ENCODE peak calls at places on chromosomes 4 and X, in eight cellular contexts. K, P, L, Y, R, V, B and E are unnamed samples.

GRCh38 chr4:101155368-101155767 is 192.0 kb downstream of the PPP3CA start:
- DNase-seq in Y (peak; percentile 8), L (peak; percentile 74), R (no peak), P (peak; percentile 78), K (no peak), V (peak; percentile 72), B (no peak), E (no peak)

GRCh38 chrX:136665258-136665900 is 17.4 kb downstream of the CD40LG start:
- DNase-seq in V (no peak), K (no peak), L (no peak), Y (no peak), B (no peak), R (no peak), P (no peak), E (no peak)

GRCh38 chrX:152020895-152021294 is 46.4 kb upstream of the GABRE start:
- DNase-seq in Y (no peak), B (no peak), K (no peak), R (no peak), L (peak; percentile 36), V (no peak), P (peak; percentile 5), E (no peak)

GRCh38 chr4:78237360-78237759 is 180.2 kb downstream of the FRAS1 start:
- DNase-seq in V (no peak), P (no peak), K (no peak), R (no peak), Y (no peak), B (no peak), L (no peak), E (no peak)

GRCh38 chr4:180521181-180521580 is 1722.0 kb upstream of the TENM3 start:
- DNase-seq in L (peak; percentile 76), B (no peak), P (peak; percentile 80), K (no peak), V (no peak), Y (no peak), R (no peak), E (no peak)

GRCh38 chrX:10062352-10062751 is 94.4 kb upstream of the CLCN4 start:
- DNase-seq in R (no peak), B (no peak), P (no peak), L (no peak), V (no peak), K (no peak), Y (no peak), E (no peak)

GRCh38 chrX:69079278-69079677 is 86.0 kb downstream of the PJA1 start:
- DNase-seq in Y (no peak), V (no peak), R (no peak), L (no peak), B (no peak), P (no peak), K (no peak), E (no peak)

GRCh38 chrX:40314070-40314469 is 216.3 kb upstream of the BCOR start:
- DNase-seq in R (no peak), L (no peak), B (no peak), V (no peak), P (no peak), Y (no peak), K (no peak), E (no peak)

GRCh38 chrX:32483534-32484136 is 727.7 kb downstream of the DMD start:
- DNase-seq in K (no peak), R (no peak), V (peak; percentile 13), L (no peak), B (no peak), P (no peak), Y (no peak), E (no peak)

GRCh38 chrX:10579753-10580060 is 40.7 kb downstream of the MID1 start:
- DNase-seq in V (peak; percentile 28), Y (peak; percentile 84), P (no peak), B (no peak), K (no peak), R (no peak), L (peak; percentile 71), E (no peak)

GRCh38 chr4:152609460-152609859 is 70.3 kb downstream of the TMEM154 start:
- DNase-seq in P (no peak), B (no peak), K (no peak), R (no peak), L (no peak), V (no peak), Y (no peak), E (no peak)

GRCh38 chrX:12610079-12610478 is 181.1 kb upstream of the PRPS2 start:
- DNase-seq in Y (no peak), P (peak; percentile 98), L (peak; percentile 87), V (no peak), B (no peak), K (no peak), R (no peak), E (no peak)

GRCh38 chr4:141133146-141134006 is at the start of gene RNF150:
- DNase-seq in P (peak; percentile 63), L (peak; percentile 92), Y (peak; percentile 79), R (peak; percentile 84), B (peak; percentile 72), K (peak; percentile 67), V (peak; percentile 97), E (peak; percentile 82)

GRCh38 chrX:117990438-117990837 is 126.2 kb downstream of the KLHL13 start:
- DNase-seq in K (no peak), Y (no peak), B (no peak), R (no peak), L (peak; percentile 75), V (peak; percentile 50), P (peak; percentile 85), E (no peak)

DNA sequence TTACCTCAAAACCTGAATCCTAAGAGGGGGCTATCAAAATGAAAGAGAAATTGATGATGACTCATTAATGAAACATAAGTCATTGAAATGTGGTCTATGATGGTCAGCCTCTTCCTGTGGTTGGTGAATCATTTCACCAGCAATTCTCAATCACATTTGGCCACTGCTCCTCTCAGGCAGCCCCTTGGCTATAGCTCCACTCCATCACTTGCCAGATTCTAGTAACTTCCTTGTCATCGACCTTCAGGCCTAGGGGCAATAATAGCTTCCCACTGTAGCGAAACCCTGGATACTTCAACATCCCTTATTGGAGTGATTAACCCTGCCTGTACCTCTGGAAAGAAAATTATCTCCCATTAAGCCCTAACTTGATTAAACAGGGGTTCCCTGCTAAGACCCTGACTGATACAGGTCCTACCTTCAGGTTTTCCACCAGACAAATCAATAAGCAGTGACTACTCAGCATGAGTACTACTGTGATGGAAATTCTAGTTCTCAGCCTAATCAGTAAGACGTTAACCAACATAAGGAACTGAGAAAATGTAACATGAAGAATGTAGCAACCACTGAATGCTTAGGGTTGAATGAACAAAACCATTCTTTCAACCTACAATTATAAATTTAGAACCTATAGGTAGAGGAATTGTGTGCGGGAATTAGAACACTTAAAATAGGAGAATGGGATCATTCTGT is 30.4 kb downstream of the ADH7 start:
- DNase-seq in Y (peak; percentile 29), R (no peak), V (peak; percentile 75), K (peak; percentile 47), P (peak; percentile 92), B (no peak), L (peak; percentile 96), E (no peak)
- H3K4me3 ChIP-seq in Y (no peak overlapping the region), R (no peak overlapping the region), V (peak overlapping the region; percentile 61), K (no peak overlapping the region), P (no peak overlapping the region), B (no peak overlapping the region), L (no peak overlapping the region), E (no peak overlapping the region)

DNA sequence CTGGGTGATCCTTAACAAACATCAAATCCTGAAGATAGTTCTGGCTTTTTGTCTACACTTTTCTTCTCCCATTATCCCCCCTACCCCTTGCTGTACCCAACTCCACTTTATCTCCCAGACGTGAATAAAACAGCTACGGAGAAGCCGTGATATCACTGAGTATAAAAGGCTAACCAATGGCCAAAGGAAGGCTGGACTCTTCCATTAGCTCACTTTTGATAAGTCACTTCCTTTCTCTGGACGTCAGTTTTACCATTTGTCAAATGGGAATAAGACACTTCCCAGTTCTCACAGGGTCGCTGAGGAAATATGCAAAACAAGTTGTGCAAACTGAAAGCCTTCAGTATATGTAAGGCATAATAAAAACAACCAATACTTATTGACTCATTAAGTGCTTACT is 38.6 kb upstream of the EDA2R start:
- DNase-seq in L (peak; percentile 39), P (peak; percentile 8), V (peak; percentile 10), Y (peak; percentile 1), K (no peak), R (no peak), B (no peak), E (no peak)
- H3K9me3 ChIP-seq in L (no peaks in the 10 kb centered on the region), P (no peaks in the 10 kb centered on the region), V (no peaks in the 10 kb centered on the region), Y (no peaks in the 10 kb centered on the region), K (no peaks in the 10 kb centered on the region), R (no peaks in the 10 kb centered on the region), B (no peaks in the 10 kb centered on the region), E (no peaks in the 10 kb centered on the region)

GRCh38 chrX:108734426-108734825 is 1.9 kb downstream of the IRS4 start:
- DNase-seq in R (no peak), P (no peak), B (no peak), L (no peak), Y (no peak), K (no peak), V (no peak), E (no peak)
- H3K4me3 ChIP-seq in R (no peak overlapping the region), P (no peak overlapping the region), B (no peak overlapping the region), L (no peak overlapping the region), Y (no peak overlapping the region), K (no peak overlapping the region), V (no peak overlapping the region), E (no peak overlapping the region)

GRCh38 chr4:1410491-1411325 is 4.5 kb upstream of the NKX1-1 start:
- DNase-seq in L (peak; percentile 39), V (peak; percentile 69), K (no peak), P (peak; percentile 29), B (peak; percentile 35), Y (peak; percentile 33), R (peak; percentile 44), E (no peak)
- H3K9me3 ChIP-seq in L (no peaks in the 10 kb centered on the region), V (no peaks in the 10 kb centered on the region), K (no peaks in the 10 kb centered on the region), P (no peaks in the 10 kb centered on the region), B (no peaks in the 10 kb centered on the region), Y (no peaks in the 10 kb centered on the region), R (no peaks in the 10 kb centered on the region), E (no peaks in the 10 kb centered on the region)

GRCh38 chr4:111650553-111651183 is 494.6 kb upstream of the FAM241A start:
- DNase-seq in B (no peak), Y (no peak), L (no peak), K (no peak), R (no peak), V (no peak), P (no peak), E (no peak)
- H3K4me3 ChIP-seq in B (no peak overlapping the region), Y (no peak overlapping the region), L (no peak overlapping the region), K (no peak overlapping the region), R (no peak overlapping the region), V (no peak overlapping the region), P (no peak overlapping the region), E (no peak overlapping the region)